ENCODE peak calls at places on chromosome X, in six cellular contexts. X, S, Y, N, G and W are unnamed samples.

GRCh38 chrX:29662759-29663503 is 552.4 kb upstream of the MAGEB2 start:
- DNase-seq in G (no peak), X (no peak), N (peak), S (no peak), Y (no peak), W (peak)

GRCh38 chrX:132948648-132949260 is 9.7 kb downstream of the HS6ST2 start:
- DNase-seq in S (peak), N (no peak), X (no peak), Y (no peak), G (no peak), W (no peak)

GRCh38 chrX:13702390-13702789 is 13.5 kb downstream of the RAB9A start:
- DNase-seq in Y (no peak), X (no peak), N (no peak), G (no peak), S (no peak), W (no peak)

GRCh38 chrX:81708506-81708905 is 506.6 kb downstream of the SH3BGRL start:
- DNase-seq in G (no peak), Y (no peak), S (no peak), N (no peak), X (no peak), W (no peak)

GRCh38 chrX:118726887-118727685 is at the start of gene IL13RA1:
- DNase-seq in S (peak), G (peak), N (peak), Y (no peak), X (no peak), W (peak)

GRCh38 chrX:154890990-154891639 is 5.0 kb downstream of the F8A1 start:
- DNase-seq in G (peak), N (no peak), Y (no peak), S (no peak), X (no peak), W (peak)

GRCh38 chrX:131633285-131633917 is 89.5 kb downstream of the OR13H1 start:
- DNase-seq in S (peak), X (no peak), N (peak), G (peak), Y (peak), W (peak)

GRCh38 chrX:72006461-72006860 is 95.8 kb downstream of the NHSL2 start:
- DNase-seq in G (no peak), Y (no peak), X (no peak), N (no peak), S (no peak), W (no peak)

GRCh38 chrX:130184168-130184567 is 12.4 kb downstream of the RAB33A start:
- DNase-seq in G (no peak), X (no peak), N (no peak), S (no peak), Y (no peak), W (no peak)

GRCh38 chrX:151700581-151700980 is 5.3 kb downstream of the PRRG3 start:
- DNase-seq in Y (no peak), N (no peak), X (no peak), S (no peak), G (no peak), W (no peak)

GRCh38 chrX:9033989-9034388 is at the start of gene FAM9B:
- DNase-seq in X (no peak), N (no peak), G (no peak), Y (no peak), S (no peak), W (no peak)

GRCh38 chrX:115892787-115893671 is 277.5 kb upstream of the AGTR2 start:
- DNase-seq in S (no peak), X (no peak), G (peak), Y (peak), N (peak), W (no peak)

GRCh38 chrX:10607233-10607632 is 13.2 kb downstream of the MID1 start:
- DNase-seq in Y (no peak), X (no peak), N (no peak), S (no peak), G (no peak), W (no peak)

GRCh38 chrX:38277802-38278201 is 49.5 kb downstream of the RPGR start:
- DNase-seq in N (no peak), G (no peak), S (no peak), X (no peak), Y (no peak), W (no peak)

GRCh38 chrX:8981742-8982141 is 52.2 kb downstream of the FAM9B start:
- DNase-seq in Y (peak), N (peak), X (no peak), G (peak), S (no peak), W (no peak)

GRCh38 chrX:68307767-68308166 is 125.5 kb downstream of the OPHN1 start:
- DNase-seq in X (no peak), S (no peak), G (no peak), N (peak), Y (no peak), W (peak)

GRCh38 chrX:48068096-48068887 is 3.1 kb downstream of the ZNF630 start:
- DNase-seq in X (no peak), N (no peak), Y (no peak), S (no peak), G (no peak), W (no peak)

GRCh38 chrX:132258509-132258908 is 39.3 kb upstream of the RAP2C start:
- DNase-seq in N (no peak), G (no peak), S (no peak), Y (no peak), X (no peak), W (peak)

GRCh38 chrX:116230136-116230886 is 59.8 kb downstream of the AGTR2 start:
- DNase-seq in Y (no peak), G (no peak), N (no peak), X (no peak), S (no peak), W (no peak)

GRCh38 chrX:42691196-42691595 is 86.8 kb downstream of the PPP1R2C start:
- DNase-seq in X (no peak), N (no peak), S (no peak), G (no peak), Y (no peak), W (no peak)

GRCh38 chrX:1385824-1386223 is 6.1 kb downstream of the SLC25A6 start:
- DNase-seq in N (no peak), Y (no peak), X (no peak), S (no peak), G (no peak), W (no peak)

GRCh38 chrX:94107981-94108380 is 434.0 kb downstream of the FAM133A start:
- DNase-seq in G (no peak), X (no peak), S (peak), Y (no peak), N (no peak), W (no peak)

GRCh38 chrX:41233988-41234387 is 100.0 kb upstream of the DDX3X start:
- DNase-seq in S (no peak), N (no peak), Y (no peak), X (no peak), G (no peak), W (no peak)

GRCh38 chrX:139204903-139205667 is 325.5 kb upstream of the F9 start:
- DNase-seq in G (no peak), Y (no peak), S (peak), N (no peak), X (no peak), W (no peak)

GRCh38 chrX:132169554-132169953 is 41.7 kb upstream of the FRMD7 start:
- DNase-seq in Y (no peak), N (no peak), S (no peak), X (no peak), G (no peak), W (no peak)

GRCh38 chrX:87621697-87622096 is 104.1 kb downstream of the KLHL4 start:
- DNase-seq in Y (no peak), G (no peak), N (no peak), S (no peak), X (no peak), W (no peak)